ENCODE peak calls at places on chromosomes 16 and 17, in eight cellular contexts. H is CD4-positive, alpha-beta T cell; D is CMK; A is pancreas; S is NCI-H524; C is EL; N is coronary artery; Y is GM23248. Z is an unnamed sample.
A peak's percentile ranks its signal among the peaks of the same experiment; 100 is the strongest.

GRCh38 chr17:16074423-16074822 is 74.8 kb downstream of the TTC19 start:
- DNase-seq in H (no peak), D (no peak), A (no peak), S (no peak), C (no peak), N (no peak), Y (no peak), Z (no peak)

GRCh38 chr16:78768723-78769122 is 669.3 kb downstream of the WWOX start:
- DNase-seq in H (no peak), D (no peak), A (no peak), S (no peak), C (no peak), N (no peak), Y (no peak), Z (no peak)

GRCh38 chr16:51427081-51427480 is 276.0 kb upstream of the SALL1 start:
- DNase-seq in H (no peak), D (no peak), A (no peak), S (no peak), C (no peak), N (no peak), Y (no peak), Z (no peak)

GRCh38 chr16:25256821-25257503 is 683 bp downstream of the ZKSCAN2 start:
- DNase-seq in H (no peak), D (no peak), A (no peak), S (peak; percentile 25), C (peak; percentile 31), N (peak; percentile 92), Y (peak; percentile 46), Z (no peak)

GRCh38 chr16:88074041-88074440 is 122.8 kb downstream of the BANP start:
- DNase-seq in H (no peak), D (no peak), A (no peak), S (no peak), C (no peak), N (no peak), Y (no peak), Z (no peak)

GRCh38 chr16:73000020-73000906 is 47.7 kb downstream of the ZFHX3 start:
- DNase-seq in H (no peak), D (no peak), A (no peak), S (no peak), C (no peak), N (peak; percentile 82), Y (peak; percentile 34), Z (peak; percentile 22)

GRCh38 chr17:40399185-40399584 is 18.5 kb downstream of the TOP2A start:
- DNase-seq in H (no peak), D (peak; percentile 26), A (no peak), S (no peak), C (peak; percentile 57), N (no peak), Y (peak; percentile 76), Z (no peak)

GRCh38 chr17:27269978-27270377 is 23.9 kb upstream of the WSB1 start:
- DNase-seq in H (no peak), D (no peak), A (no peak), S (no peak), C (no peak), N (no peak), Y (no peak), Z (no peak)

GRCh38 chr16:29738514-29738913 is 7.3 kb downstream of the C16orf54 start:
- DNase-seq in H (no peak), D (no peak), A (no peak), S (no peak), C (no peak), N (no peak), Y (no peak), Z (no peak)

GRCh38 chr16:73048292-73049050 is 543 bp upstream of the ZFHX3 start:
- DNase-seq in H (no peak), D (no peak), A (peak; percentile 71), S (no peak), C (peak; percentile 54), N (no peak), Y (peak; percentile 64), Z (no peak)

GRCh38 chr17:30958187-30958586 is 12.7 kb upstream of the RNF135 start:
- DNase-seq in H (no peak), D (no peak), A (no peak), S (no peak), C (no peak), N (no peak), Y (peak; percentile 25), Z (no peak)

GRCh38 chr16:80027007-80027965 is 426.7 kb upstream of the MAF start:
- DNase-seq in H (peak; percentile 9), D (peak; percentile 45), A (no peak), S (no peak), C (peak; percentile 99), N (peak; percentile 75), Y (peak; percentile 88), Z (no peak)

GRCh38 chr16:17784073-17784472 is 313.3 kb upstream of the XYLT1 start:
- DNase-seq in H (no peak), D (no peak), A (no peak), S (no peak), C (peak; percentile 18), N (no peak), Y (peak; percentile 54), Z (no peak)

GRCh38 chr16:24851700-24852099 is 5.9 kb downstream of the SLC5A11 start:
- DNase-seq in H (no peak), D (no peak), A (no peak), S (no peak), C (peak; percentile 66), N (no peak), Y (peak; percentile 61), Z (no peak)

GRCh38 chr16:27816561-27816960 is 247.0 kb downstream of the GSG1L start:
- DNase-seq in H (no peak), D (no peak), A (no peak), S (no peak), C (no peak), N (no peak), Y (no peak), Z (no peak)

GRCh38 chr17:69575346-69575761 is 160.9 kb downstream of the MAP2K6 start:
- DNase-seq in H (no peak), D (no peak), A (no peak), S (peak; percentile 50), C (peak; percentile 88), N (no peak), Y (peak; percentile 47), Z (peak; percentile 28)

GRCh38 chr17:6100891-6101290 is 30.7 kb downstream of the WSCD1 start:
- DNase-seq in H (no peak), D (no peak), A (no peak), S (no peak), C (no peak), N (no peak), Y (no peak), Z (no peak)

GRCh38 chr16:11560701-11561439 is 25.8 kb downstream of the LITAF start:
- DNase-seq in H (peak; percentile 60), D (no peak), A (no peak), S (no peak), C (peak; percentile 84), N (no peak), Y (no peak), Z (no peak)

GRCh38 chr16:720507-720989 is 398 bp upstream of the ANTKMT start:
- DNase-seq in H (no peak), D (peak; percentile 58), A (no peak), S (no peak), C (peak; percentile 88), N (no peak), Y (peak; percentile 74), Z (no peak)

GRCh38 chr16:66366433-66367299 is at the start of gene CDH5:
- DNase-seq in H (no peak), D (no peak), A (no peak), S (no peak), C (no peak), N (no peak), Y (peak; percentile 9), Z (no peak)

GRCh38 chr16:69894675-69895074 is 56.5 kb upstream of the CLEC18A start:
- DNase-seq in H (no peak), D (no peak), A (no peak), S (no peak), C (no peak), N (no peak), Y (no peak), Z (no peak)

GRCh38 chr17:76820039-76820438 is 48.2 kb upstream of the MGAT5B start:
- DNase-seq in H (no peak), D (no peak), A (no peak), S (peak; percentile 89), C (no peak), N (no peak), Y (no peak), Z (peak; percentile 84)

GRCh38 chr17:60631119-60631518 is 31.1 kb downstream of the PPM1D start:
- DNase-seq in H (no peak), D (no peak), A (no peak), S (no peak), C (no peak), N (no peak), Y (no peak), Z (no peak)

GRCh38 chr17:42623732-42624596 is 14.5 kb downstream of the TUBG1 start:
- DNase-seq in H (no peak), D (no peak), A (peak; percentile 78), S (no peak), C (no peak), N (no peak), Y (no peak), Z (peak; percentile 62)

GRCh38 chr16:88019847-88020512 is 68.7 kb downstream of the BANP start:
- DNase-seq in H (no peak), D (no peak), A (no peak), S (no peak), C (no peak), N (no peak), Y (no peak), Z (no peak)

GRCh38 chr17:2250140-2251095 is 53.2 kb downstream of the SMG6 start:
- DNase-seq in H (peak; percentile 19), D (no peak), A (no peak), S (no peak), C (peak; percentile 90), N (no peak), Y (peak; percentile 52), Z (no peak)

Z was measured in NCI-H2107.